ENCODE peak calls at places on chromosome 18, in five cellular contexts. W, P, G, D and F are unnamed samples.

GRCh38 chr18:23822590-23823385 is 133.5 kb downstream of the LAMA3 start:
- DNase-seq in W (no peak), P (peak), G (no peak), D (no peak), F (no peak)

GRCh38 chr18:48100168-48100495 is 169.7 kb upstream of the SMAD2 start:
- DNase-seq in D (no peak), W (no peak), P (no peak), G (no peak), F (no peak)

GRCh38 chr18:79062806-79063205 is 6.4 kb upstream of the ATP9B start:
- DNase-seq in G (no peak), P (no peak), W (no peak), D (no peak), F (no peak)

GRCh38 chr18:22525313-22525712 is 107.6 kb upstream of the CTAGE1 start:
- DNase-seq in D (no peak), G (no peak), P (no peak), W (no peak), F (no peak)

GRCh38 chr18:58535340-58536186 is 93.3 kb downstream of the ALPK2 start:
- DNase-seq in P (no peak), D (peak), G (no peak), W (no peak), F (no peak)

GRCh38 chr18:22817844-22818243 is 115.3 kb upstream of the RBBP8 start:
- DNase-seq in G (no peak), W (no peak), P (no peak), D (no peak), F (no peak)

GRCh38 chr18:79912409-79912991 is 39.0 kb downstream of the SLC66A2 start:
- DNase-seq in D (peak), P (no peak), G (no peak), W (no peak), F (no peak)

GRCh38 chr18:45617284-45617683 is 2.0 kb downstream of the SLC14A2 start:
- DNase-seq in D (no peak), P (peak), W (peak), G (peak), F (peak)

GRCh38 chr18:31247574-31248199 is 70.3 kb upstream of the DSG1 start:
- DNase-seq in P (no peak), D (no peak), W (no peak), G (no peak), F (no peak)

GRCh38 chr18:54187372-54187771 is 37.1 kb downstream of the MBD2 start:
- DNase-seq in P (no peak), D (no peak), W (no peak), G (no peak), F (no peak)

GRCh38 chr18:77250501-77250925 is 865 bp downstream of the GALR1 start:
- DNase-seq in G (no peak), D (no peak), W (no peak), P (no peak), F (no peak)